ENCODE peak calls at places on chromosomes 16 and 17, in ten cellular contexts. One of them, this sample, is unnamed.

GRCh38 chr17:77188084-77189066 is 47.6 kb downstream of the SEC14L1 start:
- DNase-seq in fibroblast of lung: peak
- DNase-seq in MM.1S: peak
- DNase-seq in endothelial cell of umbilical vein: peak
- DNase-seq in IMR-90: no peak
- DNase-seq in keratinocyte: no peak
- DNase-seq in trophoblast cell: no peak
- DNase-seq in A549: no peak
- DNase-seq in PC-9: no peak
- DNase-seq in SK-N-SH: no peak
- DNase-seq in this sample: no peak

GRCh38 chr16:89655062-89655643 is 2.4 kb downstream of the CHMP1A start:
- DNase-seq in fibroblast of lung: no peak
- DNase-seq in MM.1S: no peak
- DNase-seq in endothelial cell of umbilical vein: no peak
- DNase-seq in IMR-90: no peak
- DNase-seq in keratinocyte: no peak
- DNase-seq in trophoblast cell: no peak
- DNase-seq in A549: no peak
- DNase-seq in PC-9: no peak
- DNase-seq in SK-N-SH: no peak
- DNase-seq in this sample: peak

GRCh38 chr16:26542198-26542597 is 524.5 kb upstream of the C16orf82 start:
- DNase-seq in fibroblast of lung: no peak
- DNase-seq in MM.1S: no peak
- DNase-seq in endothelial cell of umbilical vein: no peak
- DNase-seq in IMR-90: no peak
- DNase-seq in keratinocyte: no peak
- DNase-seq in trophoblast cell: no peak
- DNase-seq in A549: no peak
- DNase-seq in PC-9: no peak
- DNase-seq in SK-N-SH: no peak
- DNase-seq in this sample: no peak

GRCh38 chr16:76574651-76575050 is 297.4 kb downstream of the CNTNAP4 start:
- DNase-seq in fibroblast of lung: no peak
- DNase-seq in MM.1S: no peak
- DNase-seq in endothelial cell of umbilical vein: no peak
- DNase-seq in IMR-90: no peak
- DNase-seq in keratinocyte: no peak
- DNase-seq in trophoblast cell: no peak
- DNase-seq in A549: no peak
- DNase-seq in PC-9: no peak
- DNase-seq in SK-N-SH: no peak
- DNase-seq in this sample: no peak

GRCh38 chr16:23213831-23214230 is 31.3 kb downstream of the SCNN1G start:
- DNase-seq in fibroblast of lung: no peak
- DNase-seq in MM.1S: no peak
- DNase-seq in endothelial cell of umbilical vein: no peak
- DNase-seq in IMR-90: no peak
- DNase-seq in keratinocyte: no peak
- DNase-seq in trophoblast cell: no peak
- DNase-seq in A549: no peak
- DNase-seq in PC-9: no peak
- DNase-seq in SK-N-SH: no peak
- DNase-seq in this sample: no peak

GRCh38 chr17:69928586-69928985 is 146.4 kb upstream of the KCNJ16 start:
- DNase-seq in fibroblast of lung: no peak
- DNase-seq in MM.1S: no peak
- DNase-seq in endothelial cell of umbilical vein: no peak
- DNase-seq in IMR-90: no peak
- DNase-seq in keratinocyte: no peak
- DNase-seq in trophoblast cell: no peak
- DNase-seq in A549: no peak
- DNase-seq in PC-9: no peak
- DNase-seq in SK-N-SH: no peak
- DNase-seq in this sample: no peak

GRCh38 chr17:77890771-77891170 is 67.7 kb upstream of the TNRC6C start:
- DNase-seq in fibroblast of lung: no peak
- DNase-seq in MM.1S: no peak
- DNase-seq in endothelial cell of umbilical vein: no peak
- DNase-seq in IMR-90: no peak
- DNase-seq in keratinocyte: no peak
- DNase-seq in trophoblast cell: no peak
- DNase-seq in A549: no peak
- DNase-seq in PC-9: no peak
- DNase-seq in SK-N-SH: no peak
- DNase-seq in this sample: no peak

GRCh38 chr17:48047113-48047740 is 932 bp upstream of the NFE2L1 start:
- DNase-seq in fibroblast of lung: no peak
- DNase-seq in MM.1S: peak
- DNase-seq in endothelial cell of umbilical vein: no peak
- DNase-seq in IMR-90: no peak
- DNase-seq in keratinocyte: no peak
- DNase-seq in trophoblast cell: no peak
- DNase-seq in A549: no peak
- DNase-seq in PC-9: no peak
- DNase-seq in SK-N-SH: no peak
- DNase-seq in this sample: peak

GRCh38 chr16:30934827-30935557 is 11.6 kb downstream of the FBXL19 start:
- DNase-seq in fibroblast of lung: peak
- DNase-seq in MM.1S: peak
- DNase-seq in endothelial cell of umbilical vein: peak
- DNase-seq in IMR-90: peak
- DNase-seq in keratinocyte: no peak
- DNase-seq in trophoblast cell: peak
- DNase-seq in A549: peak
- DNase-seq in PC-9: no peak
- DNase-seq in SK-N-SH: peak
- DNase-seq in this sample: peak

GRCh38 chr17:80947200-80947940 is 44.3 kb upstream of the CHMP6 start:
- DNase-seq in fibroblast of lung: no peak
- DNase-seq in MM.1S: no peak
- DNase-seq in endothelial cell of umbilical vein: no peak
- DNase-seq in IMR-90: no peak
- DNase-seq in keratinocyte: no peak
- DNase-seq in trophoblast cell: no peak
- DNase-seq in A549: no peak
- DNase-seq in PC-9: no peak
- DNase-seq in SK-N-SH: no peak
- DNase-seq in this sample: peak
- H3K4me2 ChIP-seq in fibroblast of lung: no peak
- H3K4me2 ChIP-seq in MM.1S: no peak
- H3K4me2 ChIP-seq in endothelial cell of umbilical vein: no peak
- H3K4me2 ChIP-seq in IMR-90: no peak
- H3K4me2 ChIP-seq in keratinocyte: no peak
- H3K4me2 ChIP-seq in trophoblast cell: no peak
- H3K4me2 ChIP-seq in A549: no peak
- H3K4me2 ChIP-seq in PC-9: no peak
- H3K4me2 ChIP-seq in SK-N-SH: no peak
- H3K4me2 ChIP-seq in this sample: no peak

GRCh38 chr16:75032655-75033054 is 33.8 kb downstream of the ZNRF1 start:
- DNase-seq in fibroblast of lung: no peak
- DNase-seq in MM.1S: no peak
- DNase-seq in endothelial cell of umbilical vein: no peak
- DNase-seq in IMR-90: no peak
- DNase-seq in keratinocyte: no peak
- DNase-seq in trophoblast cell: no peak
- DNase-seq in A549: no peak
- DNase-seq in PC-9: no peak
- DNase-seq in SK-N-SH: no peak
- DNase-seq in this sample: no peak

GRCh38 chr16:75028544-75028943 is 29.7 kb downstream of the ZNRF1 start:
- DNase-seq in fibroblast of lung: no peak
- DNase-seq in MM.1S: no peak
- DNase-seq in endothelial cell of umbilical vein: no peak
- DNase-seq in IMR-90: no peak
- DNase-seq in keratinocyte: no peak
- DNase-seq in trophoblast cell: no peak
- DNase-seq in A549: no peak
- DNase-seq in PC-9: no peak
- DNase-seq in SK-N-SH: no peak
- DNase-seq in this sample: no peak

GRCh38 chr16:75027520-75028300 is 28.9 kb downstream of the ZNRF1 start:
- DNase-seq in fibroblast of lung: no peak
- DNase-seq in MM.1S: no peak
- DNase-seq in endothelial cell of umbilical vein: peak
- DNase-seq in IMR-90: peak
- DNase-seq in keratinocyte: no peak
- DNase-seq in trophoblast cell: peak
- DNase-seq in A549: no peak
- DNase-seq in PC-9: no peak
- DNase-seq in SK-N-SH: no peak
- DNase-seq in this sample: no peak

GRCh38 chr16:75026892-75027391 is 28.1 kb downstream of the ZNRF1 start:
- DNase-seq in fibroblast of lung: no peak
- DNase-seq in MM.1S: no peak
- DNase-seq in endothelial cell of umbilical vein: no peak
- DNase-seq in IMR-90: no peak
- DNase-seq in keratinocyte: no peak
- DNase-seq in trophoblast cell: peak
- DNase-seq in A549: no peak
- DNase-seq in PC-9: no peak
- DNase-seq in SK-N-SH: no peak
- DNase-seq in this sample: no peak

GRCh38 chr16:75029854-75030253 is 31.0 kb downstream of the ZNRF1 start:
- DNase-seq in fibroblast of lung: peak
- DNase-seq in MM.1S: no peak
- DNase-seq in endothelial cell of umbilical vein: no peak
- DNase-seq in IMR-90: peak
- DNase-seq in keratinocyte: no peak
- DNase-seq in trophoblast cell: peak
- DNase-seq in A549: no peak
- DNase-seq in PC-9: peak
- DNase-seq in SK-N-SH: no peak
- DNase-seq in this sample: no peak
- H3K4me3 ChIP-seq in fibroblast of lung: no peak
- H3K4me3 ChIP-seq in MM.1S: no peak
- H3K4me3 ChIP-seq in endothelial cell of umbilical vein: no peak
- H3K4me3 ChIP-seq in IMR-90: no peak
- H3K4me3 ChIP-seq in keratinocyte: no peak
- H3K4me3 ChIP-seq in trophoblast cell: no peak
- H3K4me3 ChIP-seq in A549: no peak
- H3K4me3 ChIP-seq in PC-9: no peak
- H3K4me3 ChIP-seq in SK-N-SH: no peak
- H3K4me3 ChIP-seq in this sample: no peak

DNA sequence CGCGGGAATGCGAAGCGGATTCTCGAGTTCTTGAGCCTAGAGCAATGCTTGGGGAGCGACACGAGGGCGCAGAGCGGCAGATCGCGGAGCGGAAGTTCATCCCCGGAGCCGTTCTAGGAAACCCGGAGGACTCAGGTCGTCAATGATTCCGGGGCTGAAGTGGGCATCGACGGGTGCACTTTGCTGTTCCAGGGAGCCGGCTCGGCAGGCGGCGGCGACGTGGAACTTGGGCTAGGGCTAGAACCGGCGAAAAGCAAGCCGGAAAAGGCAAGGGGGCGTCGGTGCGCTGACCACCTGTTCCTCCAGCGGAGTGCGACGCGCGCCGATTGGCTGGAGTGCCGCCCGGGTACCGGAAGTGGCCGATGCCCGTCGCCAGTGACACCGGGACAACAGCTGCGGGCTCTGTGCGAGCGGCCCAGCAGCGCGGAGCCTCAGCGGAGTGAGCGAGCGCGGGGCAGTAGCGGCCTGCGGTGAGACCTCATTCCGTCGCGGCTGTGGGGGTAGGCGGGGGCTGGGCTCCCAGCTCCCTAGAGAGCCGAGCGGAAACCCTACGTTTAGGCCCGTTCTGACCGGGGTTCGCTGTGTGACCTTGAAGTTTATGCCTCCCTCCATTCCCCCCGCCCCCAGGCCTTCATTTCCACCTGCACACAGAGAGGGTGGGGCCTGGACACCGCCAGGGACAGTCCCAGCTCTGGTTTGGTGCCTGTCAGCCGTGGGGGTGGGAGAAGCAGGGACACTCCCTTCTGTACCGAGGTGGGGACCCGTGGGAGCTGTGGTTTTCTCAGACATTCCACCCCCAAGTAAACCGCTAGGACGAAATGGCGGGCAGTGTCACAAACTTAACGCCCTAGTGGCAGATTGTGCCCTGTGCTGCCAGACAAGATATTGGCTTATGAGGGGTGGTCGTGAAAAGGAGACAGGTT is at the start of gene ZFP3:
- DNase-seq in fibroblast of lung: peak
- DNase-seq in MM.1S: no peak
- DNase-seq in endothelial cell of umbilical vein: peak
- DNase-seq in IMR-90: peak
- DNase-seq in keratinocyte: no peak
- DNase-seq in trophoblast cell: peak
- DNase-seq in A549: peak
- DNase-seq in PC-9: peak
- DNase-seq in SK-N-SH: peak
- DNase-seq in this sample: peak
- H3K4me2 ChIP-seq in fibroblast of lung: peak
- H3K4me2 ChIP-seq in MM.1S: no peak
- H3K4me2 ChIP-seq in endothelial cell of umbilical vein: peak
- H3K4me2 ChIP-seq in IMR-90: peak
- H3K4me2 ChIP-seq in keratinocyte: peak
- H3K4me2 ChIP-seq in trophoblast cell: peak
- H3K4me2 ChIP-seq in A549: peak
- H3K4me2 ChIP-seq in PC-9: peak
- H3K4me2 ChIP-seq in SK-N-SH: peak
- H3K4me2 ChIP-seq in this sample: peak

GRCh38 chr17:50479522-50480141 is 972 bp downstream of the RSAD1 start:
- DNase-seq in fibroblast of lung: peak
- DNase-seq in MM.1S: peak
- DNase-seq in endothelial cell of umbilical vein: peak
- DNase-seq in IMR-90: peak
- DNase-seq in keratinocyte: peak
- DNase-seq in trophoblast cell: peak
- DNase-seq in A549: peak
- DNase-seq in PC-9: peak
- DNase-seq in SK-N-SH: peak
- DNase-seq in this sample: peak

GRCh38 chr17:50481648-50482047 is 3.0 kb downstream of the RSAD1 start:
- DNase-seq in fibroblast of lung: no peak
- DNase-seq in MM.1S: no peak
- DNase-seq in endothelial cell of umbilical vein: no peak
- DNase-seq in IMR-90: no peak
- DNase-seq in keratinocyte: no peak
- DNase-seq in trophoblast cell: no peak
- DNase-seq in A549: no peak
- DNase-seq in PC-9: no peak
- DNase-seq in SK-N-SH: no peak
- DNase-seq in this sample: no peak

GRCh38 chr17:50480854-50481490 is 2.3 kb downstream of the RSAD1 start:
- DNase-seq in fibroblast of lung: no peak
- DNase-seq in MM.1S: no peak
- DNase-seq in endothelial cell of umbilical vein: peak
- DNase-seq in IMR-90: no peak
- DNase-seq in keratinocyte: no peak
- DNase-seq in trophoblast cell: no peak
- DNase-seq in A549: no peak
- DNase-seq in PC-9: no peak
- DNase-seq in SK-N-SH: no peak
- DNase-seq in this sample: no peak

GRCh38 chr17:50478391-50479361 is at the start of gene RSAD1:
- DNase-seq in fibroblast of lung: peak
- DNase-seq in MM.1S: peak
- DNase-seq in endothelial cell of umbilical vein: peak
- DNase-seq in IMR-90: peak
- DNase-seq in keratinocyte: peak
- DNase-seq in trophoblast cell: peak
- DNase-seq in A549: peak
- DNase-seq in PC-9: peak
- DNase-seq in SK-N-SH: peak
- DNase-seq in this sample: peak

GRCh38 chr17:50480142-50480764 is 1.6 kb downstream of the RSAD1 start:
- DNase-seq in fibroblast of lung: no peak
- DNase-seq in MM.1S: no peak
- DNase-seq in endothelial cell of umbilical vein: no peak
- DNase-seq in IMR-90: no peak
- DNase-seq in keratinocyte: no peak
- DNase-seq in trophoblast cell: no peak
- DNase-seq in A549: no peak
- DNase-seq in PC-9: no peak
- DNase-seq in SK-N-SH: no peak
- DNase-seq in this sample: no peak
- H3K4me3 ChIP-seq in fibroblast of lung: no peak
- H3K4me3 ChIP-seq in MM.1S: no peak
- H3K4me3 ChIP-seq in endothelial cell of umbilical vein: no peak
- H3K4me3 ChIP-seq in IMR-90: no peak
- H3K4me3 ChIP-seq in keratinocyte: no peak
- H3K4me3 ChIP-seq in trophoblast cell: no peak
- H3K4me3 ChIP-seq in A549: no peak
- H3K4me3 ChIP-seq in PC-9: peak
- H3K4me3 ChIP-seq in SK-N-SH: peak
- H3K4me3 ChIP-seq in this sample: no peak